ENCODE peak calls at places on chromosomes 13 and 19, in six cellular contexts. X is MV-4-11; W is T-helper 17 cell; B is HCEC 1CT; R is stomach; I is stimulated activated naive CD8-positive, alpha-beta T cell treated with anti-CD3 and anti-CD28 coated beads, Interleukin-15, Interleukin-2, amounts not matched to agents 100 U/mL and 50 U/mL, for 24 hours. T is an unnamed sample.
A peak's percentile ranks its signal among the peaks of the same experiment; 100 is the strongest.

GRCh38 chr13:112687836-112688559 is 1.8 kb upstream of the ATP11A start:
- DNase-seq in X (no peak), W (no peak), B (no peak), R (peak; percentile 17), I (no peak), T (peak; percentile 12)

GRCh38 chr13:51364404-51365008 is 25.0 kb downstream of the SERPINE3 start:
- DNase-seq in X (no peak), W (no peak), B (peak; percentile 70), R (no peak), I (no peak), T (no peak)

GRCh38 chr19:17688853-17689595 is 870 bp upstream of the UNC13A start:
- DNase-seq in X (no peak), W (no peak), B (no peak), R (no peak), I (no peak), T (no peak)

GRCh38 chr19:2805261-2805900 is 14.3 kb upstream of the ZNF554 start:
- DNase-seq in X (no peak), W (no peak), B (no peak), R (no peak), I (no peak), T (no peak)

GRCh38 chr19:15715642-15716041 is 12.2 kb upstream of the OR10H2 start:
- DNase-seq in X (no peak), W (no peak), B (no peak), R (no peak), I (no peak), T (no peak)

GRCh38 chr19:41753159-41753558 is 2.2 kb upstream of the CEACAM6 start:
- DNase-seq in X (peak; percentile 64), W (peak; percentile 75), B (peak; percentile 20), R (peak; percentile 78), I (peak; percentile 86), T (peak; percentile 89)

GRCh38 chr19:13022111-13022858 is 27.0 kb downstream of the NFIX start:
- DNase-seq in X (peak; percentile 34), W (no peak), B (no peak), R (no peak), I (no peak), T (no peak)

GRCh38 chr13:99981115-99982020 is at the start of gene ZIC2:
- DNase-seq in X (peak; percentile 32), W (no peak), B (peak; percentile 32), R (no peak), I (no peak), T (no peak)

GRCh38 chr19:49057636-49058234 is at the start of gene CGB7:
- DNase-seq in X (no peak), W (peak; percentile 20), B (peak; percentile 52), R (peak; percentile 81), I (peak; percentile 56), T (peak; percentile 82)

GRCh38 chr19:47573076-47574026 is at the start of gene ZNF541:
- DNase-seq in X (no peak), W (peak; percentile 80), B (no peak), R (peak; percentile 61), I (peak; percentile 76), T (peak; percentile 59)

GRCh38 chr13:99412856-99413255 is 88.4 kb upstream of the TM9SF2 start:
- DNase-seq in X (no peak), W (no peak), B (no peak), R (no peak), I (no peak), T (no peak)

GRCh38 chr19:2282062-2282861 is at the start of gene PEAK3:
- DNase-seq in X (peak; percentile 81), W (no peak), B (no peak), R (peak; percentile 67), I (peak; percentile 57), T (peak; percentile 94)

GRCh38 chr19:29098863-29099481 is 114.0 kb downstream of the UQCRFS1 start:
- DNase-seq in X (no peak), W (no peak), B (no peak), R (peak; percentile 31), I (no peak), T (no peak)

GRCh38 chr19:1884719-1885334 is 469 bp downstream of the ABHD17A start:
- DNase-seq in X (no peak), W (no peak), B (peak; percentile 25), R (no peak), I (no peak), T (peak; percentile 65)

GRCh38 chr19:45814851-45815481 is at the start of gene RSPH6A:
- DNase-seq in X (no peak), W (no peak), B (no peak), R (no peak), I (no peak), T (no peak)

GRCh38 chr13:114047358-114047881 is 73.5 kb upstream of the C13orf46 start:
- DNase-seq in X (no peak), W (no peak), B (no peak), R (no peak), I (no peak), T (no peak)

GRCh38 chr13:113123226-113124150 is 889 bp downstream of the F10 start:
- DNase-seq in X (no peak), W (no peak), B (no peak), R (no peak), I (peak; percentile 34), T (peak; percentile 42)

GRCh38 chr19:50039968-50040367 is 14.2 kb downstream of the ZNF473 start:
- DNase-seq in X (no peak), W (no peak), B (no peak), R (no peak), I (no peak), T (no peak)

GRCh38 chr19:29851769-29852521 is 40.2 kb downstream of the CCNE1 start:
- DNase-seq in X (no peak), W (no peak), B (no peak), R (no peak), I (peak; percentile 44), T (no peak)

GRCh38 chr19:18772620-18773587 is 18.2 kb downstream of the COMP start:
- DNase-seq in X (no peak), W (no peak), B (no peak), R (no peak), I (no peak), T (no peak)

GRCh38 chr19:33445752-33446070 is 72.2 kb downstream of the CEBPG start:
- DNase-seq in X (no peak), W (no peak), B (no peak), R (no peak), I (no peak), T (no peak)

GRCh38 chr13:93413972-93414717 is 187.5 kb downstream of the GPC6 start:
- DNase-seq in X (no peak), W (no peak), B (peak; percentile 36), R (no peak), I (no peak), T (no peak)

GRCh38 chr13:57264965-57265364 is 98.0 kb downstream of the PRR20E start:
- DNase-seq in X (no peak), W (no peak), B (no peak), R (no peak), I (no peak), T (no peak)

GRCh38 chr19:23118400-23118799 is 1.6 kb downstream of the ZNF730 start:
- DNase-seq in X (no peak), W (no peak), B (no peak), R (no peak), I (no peak), T (no peak)

GRCh38 chr13:110397445-110397844 is 90.4 kb downstream of the COL4A2 start:
- DNase-seq in X (no peak), W (no peak), B (peak; percentile 76), R (no peak), I (no peak), T (no peak)

GRCh38 chr13:96700657-96701056 is 293.6 kb downstream of the OXGR1 start:
- DNase-seq in X (no peak), W (no peak), B (peak; percentile 7), R (no peak), I (no peak), T (no peak)

GRCh38 chr13:106052200-106052767 is 483.2 kb downstream of the EFNB2 start:
- DNase-seq in X (no peak), W (no peak), B (peak; percentile 14), R (no peak), I (no peak), T (no peak)

GRCh38 chr19:7965259-7965841 is 21.9 kb upstream of the TIMM44 start:
- DNase-seq in X (no peak), W (no peak), B (no peak), R (no peak), I (no peak), T (no peak)

T was measured in Peyer's patch.